ENCODE peak calls at places on chromosomes 2 and 18, in five cellular contexts. K, P, O, T and Q are unnamed samples.

GRCh38 chr2:73252238-73253027 is 18.3 kb downstream of the CCT7 start:
- DNase-seq in K (no peak), P (no peak), O (no peak), T (no peak), Q (no peak)

GRCh38 chr2:136125226-136125625 is 7.3 kb upstream of the CXCR4 start:
- DNase-seq in K (no peak), P (no peak), O (no peak), T (no peak), Q (no peak)

GRCh38 chr2:162333968-162334367 is 10.0 kb upstream of the GCA start:
- DNase-seq in K (peak; percentile 42), P (no peak), O (no peak), T (peak; percentile 38), Q (no peak)

GRCh38 chr2:198452327-198452726 is 647.9 kb downstream of the PLCL1 start:
- DNase-seq in K (no peak), P (no peak), O (no peak), T (no peak), Q (no peak)

GRCh38 chr18:9319333-9319732 is 15.2 kb upstream of the TWSG1 start:
- DNase-seq in K (no peak), P (no peak), O (no peak), T (no peak), Q (no peak)

GRCh38 chr2:68834737-68835136 is 36.5 kb downstream of the BMP10 start:
- DNase-seq in K (no peak), P (no peak), O (no peak), T (no peak), Q (no peak)

GRCh38 chr18:8771930-8772329 is 66.6 kb downstream of the MTCL1 start:
- DNase-seq in K (no peak), P (no peak), O (no peak), T (no peak), Q (no peak)

GRCh38 chr2:85794038-85794441 is 40.2 kb downstream of the ATOH8 start:
- DNase-seq in K (no peak), P (no peak), O (no peak), T (peak; percentile 96), Q (no peak)

GRCh38 chr2:117199511-117199910 is 615.0 kb upstream of the DDX18 start:
- DNase-seq in K (no peak), P (no peak), O (no peak), T (no peak), Q (no peak)

GRCh38 chr18:26342646-26343045 is 116.4 kb downstream of the TAF4B start:
- DNase-seq in K (no peak), P (no peak), O (no peak), T (no peak), Q (no peak)

GRCh38 chr2:25356088-25356487 is 14.4 kb upstream of the DNMT3A start:
- DNase-seq in K (no peak), P (no peak), O (no peak), T (no peak), Q (no peak)

GRCh38 chr2:33531345-33532059 is 55.1 kb downstream of the RASGRP3 start:
- DNase-seq in K (no peak), P (no peak), O (no peak), T (no peak), Q (peak; percentile 19)

GRCh38 chr2:111667542-111668273 is 216.3 kb downstream of the ANAPC1 start:
- DNase-seq in K (no peak), P (no peak), O (peak; percentile 24), T (peak; percentile 64), Q (no peak)

GRCh38 chr2:38862481-38862880 is 13.3 kb downstream of the DHX57 start:
- DNase-seq in K (no peak), P (no peak), O (no peak), T (no peak), Q (no peak)

DNA sequence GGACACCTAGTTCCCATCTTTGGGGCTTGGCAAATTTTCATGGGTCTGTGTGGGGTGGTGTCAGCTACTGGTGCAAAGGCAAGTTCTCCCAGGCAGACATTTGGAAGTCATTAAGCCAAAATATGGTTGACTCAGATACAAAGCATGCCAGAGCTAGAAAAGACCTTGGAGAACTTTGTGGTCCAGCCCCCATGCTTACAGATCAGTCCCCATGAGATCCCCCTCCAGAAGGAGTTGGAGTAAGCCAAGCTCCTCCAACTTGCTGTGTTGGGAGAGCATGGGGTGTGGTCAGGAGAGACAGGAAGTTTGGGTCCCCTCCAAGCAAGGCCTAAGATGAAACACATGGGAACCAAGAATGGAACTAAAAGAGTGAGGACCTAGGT is 224.5 kb downstream of the CYP26B1 start:
- DNase-seq in K (no peak), P (no peak), O (no peak), T (no peak), Q (no peak)
- TF ChIP-seq ATF2 in K (no peak), P (no peak), O (no peak), T (no peak), Q (no peak)

GRCh38 chr2:75499534-75499933 is 61.2 kb downstream of the EVA1A start:
- DNase-seq in K (no peak), P (no peak), O (no peak), T (no peak), Q (no peak)
- TF ChIP-seq ATF2 in K (no peak), P (no peak), O (no peak), T (no peak), Q (no peak)

DNA sequence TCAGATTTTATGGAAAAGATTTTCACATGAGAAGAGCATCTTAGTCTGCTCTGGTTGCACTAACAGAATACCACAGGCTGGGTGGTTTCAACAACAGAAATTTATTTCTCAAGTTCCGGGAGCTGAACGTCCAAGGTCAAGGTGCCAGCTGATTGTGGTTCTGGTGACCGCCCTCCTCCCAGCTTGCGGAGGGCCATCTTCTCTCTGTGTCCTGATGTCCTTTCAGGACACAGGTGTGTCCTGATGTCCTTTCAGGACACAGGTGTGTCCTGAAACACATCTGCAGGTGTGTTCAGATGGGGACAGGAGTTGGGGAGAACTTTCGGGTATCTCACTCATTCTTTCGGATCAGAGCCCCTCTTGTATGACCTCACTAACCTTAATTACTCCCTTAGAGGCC is 374.9 kb downstream of the SOX11 start:
- DNase-seq in K (no peak), P (no peak), O (no peak), T (no peak), Q (no peak)
- TF ChIP-seq ATF2 in K (no peak), P (no peak), O (no peak), T (no peak), Q (no peak)

DNA sequence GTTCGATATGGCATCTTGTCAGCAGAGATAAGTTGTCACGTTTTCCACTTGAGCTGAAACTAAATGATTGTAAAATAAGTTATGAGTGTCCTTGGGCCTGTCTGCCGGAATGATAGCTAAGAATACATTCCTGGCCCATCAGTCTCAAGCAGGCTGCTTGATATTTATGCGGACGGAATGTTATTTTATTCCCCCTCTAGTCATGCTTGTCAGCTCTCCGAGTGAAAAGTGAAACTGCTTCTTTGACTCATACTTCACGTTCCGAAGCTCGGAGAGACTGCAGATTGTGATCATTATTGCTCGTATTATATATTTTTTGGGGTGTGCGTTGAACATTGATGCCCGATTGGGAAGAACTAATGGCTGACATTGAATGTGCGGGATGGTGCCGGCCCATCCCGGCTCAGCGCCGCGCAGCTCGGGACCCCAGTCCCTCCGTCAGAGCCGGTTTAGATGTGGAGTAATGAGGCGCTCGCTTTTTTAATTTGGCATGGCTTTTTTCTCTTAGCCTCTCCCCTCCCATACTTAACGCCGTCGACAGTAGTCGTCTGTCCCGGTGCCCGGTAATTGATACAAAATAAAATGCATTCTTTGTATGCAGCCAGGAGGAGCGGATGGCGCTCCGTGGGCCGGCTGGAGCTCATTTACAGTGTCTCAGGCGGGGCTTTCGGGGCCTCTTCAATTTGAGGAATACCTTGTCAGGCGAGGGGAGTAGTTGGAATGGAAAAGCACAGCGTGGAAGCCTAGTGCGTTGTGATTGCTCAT is 209.4 kb downstream of the GBX2 start:
- DNase-seq in K (no peak), P (no peak), O (no peak), T (no peak), Q (no peak)
- TF ChIP-seq ATF2 in K (no peak), P (no peak), O (no peak), T (no peak), Q (no peak)

GRCh38 chr2:170942615-170943014 is 13.6 kb downstream of the GORASP2 start:
- DNase-seq in K (no peak), P (no peak), O (no peak), T (no peak), Q (no peak)
- TF ChIP-seq ATF2 in K (no peak), P (no peak), O (no peak), T (no peak), Q (no peak)